ENCODE peak calls at places on chromosomes 13 and 19, in seven cellular contexts. S is CD4-positive, CD25-positive, alpha-beta regulatory T cell; R is left lung; T is heart right ventricle; L is Peyer's patch; I is MM.1S; M is fibroblast of lung. U is an unnamed sample. For H3K27me3, the result is how much of the 10 kb centered on the place peaks cover.

GRCh38 chr19:47600246-47601179 is 8.4 kb upstream of the BICRA start:
- DNase-seq in L (peak), I (peak), T (peak), R (peak), S (peak), M (peak), U (peak)

GRCh38 chr13:80312967-80313366 is 28.0 kb downstream of the SPRY2 start:
- DNase-seq in S (no peak), M (peak), L (no peak), T (no peak), I (no peak), R (no peak), U (no peak)

GRCh38 chr19:15562861-15563260 is 52.2 kb upstream of the CYP4F8 start:
- DNase-seq in M (peak), T (no peak), S (no peak), I (no peak), R (no peak), L (no peak), U (no peak)

GRCh38 chr13:40651866-40652587 is 14.4 kb downstream of the FOXO1 start:
- DNase-seq in M (no peak), R (no peak), T (no peak), L (no peak), S (no peak), I (no peak), U (no peak)

GRCh38 chr13:44565881-44566280 is 10.2 kb downstream of the TSC22D1 start:
- DNase-seq in I (no peak), R (no peak), S (no peak), M (no peak), L (no peak), T (no peak), U (no peak)

GRCh38 chr13:106423530-106423929 is 111.9 kb downstream of the EFNB2 start:
- DNase-seq in M (no peak), I (no peak), L (no peak), R (no peak), T (no peak), S (no peak), U (peak)

GRCh38 chr13:102191951-102192461 is 209.8 kb downstream of the FGF14 start:
- DNase-seq in L (no peak), T (no peak), M (peak), S (no peak), R (no peak), I (no peak), U (peak)

GRCh38 chr13:67792151-67792665 is 562.1 kb upstream of the PCDH9 start:
- DNase-seq in T (no peak), L (no peak), S (no peak), M (peak), R (no peak), I (no peak), U (no peak)

GRCh38 chr13:28585557-28585956 is 73.4 kb upstream of the POMP start:
- DNase-seq in T (no peak), R (no peak), S (no peak), L (no peak), M (no peak), I (no peak), U (no peak)

GRCh38 chr13:31263346-31263745 is 63.6 kb downstream of the B3GLCT start:
- DNase-seq in S (no peak), T (no peak), R (no peak), L (no peak), I (no peak), M (no peak), U (no peak)

GRCh38 chr19:45693168-45693788 is 812 bp downstream of the QPCTL start:
- DNase-seq in I (peak), S (peak), M (peak), R (peak), T (peak), L (peak), U (peak)

GRCh38 chr13:93867481-93867880 is 612.0 kb downstream of the DCT start:
- DNase-seq in R (no peak), I (no peak), S (no peak), T (no peak), L (no peak), M (peak), U (no peak)

GRCh38 chr13:95882121-95882520 is 171.1 kb downstream of the UGGT2 start:
- DNase-seq in T (no peak), I (no peak), L (no peak), S (no peak), M (no peak), R (no peak), U (no peak)

GRCh38 chr19:39218230-39219007 is 14.4 kb upstream of the SYCN start:
- DNase-seq in I (no peak), M (no peak), T (no peak), L (no peak), S (no peak), R (no peak), U (no peak)
- H3K27me3 ChIP-seq in I (half or more), M (under half), T (half or more), L (under half), S (under half), R (under half), U (under half)

GRCh38 chr19:8331263-8331840 is 10.1 kb downstream of the RPS28 start:
- DNase-seq in R (no peak), I (no peak), M (no peak), T (no peak), L (no peak), S (no peak), U (no peak)

GRCh38 chr19:8335343-8336071 is 7.6 kb downstream of the KANK3 start:
- DNase-seq in L (peak), I (no peak), R (no peak), S (peak), T (no peak), M (no peak), U (no peak)

GRCh38 chr19:8333771-8334457 is 9.1 kb downstream of the KANK3 start:
- DNase-seq in M (no peak), I (no peak), R (no peak), S (no peak), L (no peak), T (no peak), U (peak)

GRCh38 chr19:8334458-8335342 is 8.4 kb downstream of the KANK3 start:
- DNase-seq in T (peak), M (peak), I (peak), R (peak), L (peak), S (no peak), U (peak)

GRCh38 chr19:8332976-8333770 is 9.9 kb downstream of the KANK3 start:
- DNase-seq in R (no peak), M (no peak), T (peak), S (no peak), I (no peak), L (no peak), U (peak)
- H3K27me3 ChIP-seq in R (half or more), M (under half), T (under half), S (under half), I (half or more), L (under half), U (half or more)

GRCh38 chr19:1308718-1309117 is 23.0 kb downstream of the EFNA2 start:
- DNase-seq in S (no peak), R (no peak), M (no peak), I (no peak), L (no peak), T (no peak), U (no peak)
- H3K27me3 ChIP-seq in S (under half), R (half or more), M (under half), I (half or more), L (under half), T (under half), U (under half)

GRCh38 chr19:1851581-1852293 is 3.5 kb upstream of the REXO1 start:
- DNase-seq in I (no peak), L (no peak), S (peak), M (no peak), T (no peak), R (no peak), U (no peak)
- H3K27me3 ChIP-seq in I (under half), L (under half), S (under half), M (under half), T (under half), R (under half), U (under half)

DNA sequence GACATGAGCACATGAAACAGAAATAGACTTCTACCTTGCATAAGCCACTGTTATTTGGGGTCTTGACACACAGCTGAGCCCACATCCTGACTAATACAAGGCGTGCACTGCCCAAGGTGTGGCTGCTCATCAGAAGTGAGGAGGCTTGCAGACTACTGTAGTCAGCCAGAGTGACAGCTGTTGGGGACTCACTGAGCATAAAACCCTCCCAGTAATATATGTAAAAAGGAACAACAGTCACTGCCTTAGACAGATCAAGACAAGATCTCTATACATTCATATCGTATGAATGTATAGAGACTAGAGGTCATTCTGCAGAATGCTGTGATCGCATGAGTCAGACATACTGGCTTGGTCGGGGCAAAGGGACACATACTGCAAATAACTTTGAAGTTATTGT is 4.1 kb upstream of the C1QTNF9B start:
- DNase-seq in S (no peak), R (no peak), I (no peak), L (no peak), T (no peak), M (peak), U (no peak)
- H3K27me3 ChIP-seq in S (under half), R (under half), I (under half), L (under half), T (under half), M (under half), U (under half)

GRCh38 chr19:1455336-1456120 is 5.6 kb downstream of the APC2 start:
- DNase-seq in M (peak), S (peak), R (no peak), I (peak), L (peak), T (no peak), U (peak)
- H3K27me3 ChIP-seq in M (under half), S (under half), R (half or more), I (half or more), L (half or more), T (half or more), U (half or more)

GRCh38 chr19:29831686-29832085 is 19.9 kb downstream of the CCNE1 start:
- DNase-seq in S (no peak), L (no peak), M (no peak), T (no peak), I (no peak), R (no peak), U (no peak)

GRCh38 chr19:29833614-29834261 is 21.9 kb downstream of the CCNE1 start:
- DNase-seq in I (no peak), T (no peak), S (no peak), M (no peak), R (no peak), L (no peak), U (no peak)

GRCh38 chr19:29834991-29835390 is 23.2 kb downstream of the CCNE1 start:
- DNase-seq in L (no peak), I (no peak), T (no peak), M (no peak), R (no peak), S (no peak), U (no peak)

GRCh38 chr19:29832801-29833200 is 21.0 kb downstream of the CCNE1 start:
- DNase-seq in S (no peak), R (no peak), M (no peak), I (no peak), L (no peak), T (no peak), U (no peak)

DNA sequence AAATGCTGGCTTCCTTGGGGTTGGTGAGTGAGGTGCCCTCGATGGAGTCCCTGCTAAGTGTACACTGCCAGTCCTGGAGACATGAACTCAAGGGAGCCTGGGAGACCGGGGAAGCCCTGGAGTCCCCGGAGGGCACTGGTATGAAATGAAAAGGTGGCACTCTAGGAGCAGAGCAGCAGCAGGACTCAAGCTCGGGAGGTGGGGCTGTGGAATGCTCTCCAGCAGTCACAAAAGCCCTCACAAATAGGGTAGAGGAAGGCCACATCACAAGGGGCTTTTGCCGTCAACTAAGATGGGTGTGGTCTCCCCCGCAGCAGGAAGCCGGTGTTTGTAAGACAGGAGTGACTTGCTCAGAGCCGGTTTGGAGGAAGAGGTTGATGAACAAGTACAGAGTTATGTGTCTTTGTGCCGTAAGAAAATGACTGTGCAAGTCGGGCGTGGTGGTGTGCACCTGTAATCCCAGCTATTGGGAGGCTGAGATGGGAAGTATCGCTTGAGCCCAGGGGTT is 19.3 kb downstream of the CCNE1 start:
- DNase-seq in M (no peak), S (peak), R (no peak), I (no peak), T (no peak), L (no peak), U (no peak)
- H3K27me3 ChIP-seq in M (under half), S (under half), R (under half), I (under half), T (under half), L (under half), U (under half)

DNA sequence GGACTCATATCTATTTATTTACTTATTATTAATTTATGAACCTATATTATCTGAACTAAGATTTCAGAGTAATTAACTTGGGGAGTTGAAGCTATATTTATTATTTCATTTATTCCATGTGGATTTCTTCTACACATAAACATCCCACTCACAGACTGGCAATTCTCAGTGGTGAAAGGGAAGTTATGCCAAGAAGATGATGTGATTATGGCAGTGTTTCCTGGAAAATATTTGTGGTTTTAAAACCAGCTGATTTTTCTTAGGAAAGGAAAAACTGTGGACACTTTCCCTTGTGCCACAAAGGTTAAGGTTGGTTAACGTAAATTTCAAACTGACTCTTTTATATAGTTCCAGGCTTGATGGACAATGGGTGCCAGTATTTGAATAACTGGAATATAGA is 513.1 kb downstream of the SLITRK6 start:
- DNase-seq in S (no peak), R (no peak), L (no peak), I (no peak), T (no peak), M (peak), U (no peak)
- H3K27me3 ChIP-seq in S (under half), R (under half), L (under half), I (under half), T (under half), M (under half), U (under half)

DNA sequence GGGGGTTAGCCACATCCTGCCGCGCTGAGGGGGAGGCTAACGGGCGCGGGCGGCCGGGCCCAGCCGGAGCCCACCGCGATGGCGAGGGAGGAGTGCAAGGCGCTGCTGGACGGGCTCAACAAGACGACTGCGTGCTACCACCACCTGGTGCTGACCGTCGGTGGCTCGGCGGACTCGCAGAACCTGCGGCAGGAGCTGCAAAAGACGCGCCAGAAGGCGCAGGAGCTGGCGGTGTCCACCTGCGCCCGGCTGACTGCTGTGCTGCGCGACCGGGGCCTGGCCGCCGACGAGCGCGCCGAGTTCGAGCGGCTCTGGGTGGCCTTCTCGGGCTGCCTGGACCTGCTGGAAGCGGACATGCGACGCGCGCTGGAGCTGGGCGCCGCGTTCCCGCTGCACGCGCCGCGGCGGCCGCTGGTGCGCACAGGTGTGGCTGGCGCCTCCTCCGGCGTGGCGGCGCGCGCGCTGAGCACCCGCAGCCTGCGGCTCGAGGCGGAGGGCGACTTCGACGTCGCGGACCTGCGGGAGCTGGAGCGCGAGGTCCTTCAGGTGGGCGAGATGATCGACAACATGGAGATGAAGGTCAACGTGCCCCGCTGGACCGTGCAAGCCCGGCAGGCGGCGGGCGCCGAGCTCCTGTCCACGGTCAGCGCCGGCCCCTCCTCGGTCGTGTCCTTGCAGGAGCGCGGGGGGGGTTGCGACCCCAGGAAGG is 692 bp downstream of the RGS9BP start:
- DNase-seq in L (peak), T (peak), R (no peak), M (no peak), S (no peak), I (no peak), U (peak)
- H3K27me3 ChIP-seq in L (under half), T (under half), R (under half), M (under half), S (under half), I (under half), U (half or more)